ENCODE peak calls at places on chromosomes 16 and 17, in eight cellular contexts. P, N, W, C, I, Y, B and J are unnamed samples.

GRCh38 chr16:28491080-28491969 is 549 bp downstream of the CLN3 start:
- DNase-seq in P (peak), N (peak), W (no peak), C (peak), I (peak), Y (peak), B (no peak), J (peak)

GRCh38 chr16:85235988-85236831 is 123.9 kb upstream of the CIBAR2 start:
- DNase-seq in P (no peak), N (peak), W (no peak), C (peak), I (no peak), Y (peak), B (no peak), J (no peak)

GRCh38 chr16:46885960-46886763 is 2.0 kb downstream of the GPT2 start:
- DNase-seq in P (peak), N (no peak), W (no peak), C (no peak), I (peak), Y (peak), B (peak), J (no peak)

GRCh38 chr17:44628234-44629188 is 27.8 kb upstream of the MEIOC start:
- DNase-seq in P (peak), N (peak), W (peak), C (no peak), I (peak), Y (peak), B (peak), J (peak)

GRCh38 chr17:46012506-46013079 is 13.5 kb downstream of the STH start:
- DNase-seq in P (no peak), N (no peak), W (no peak), C (no peak), I (no peak), Y (no peak), B (no peak), J (no peak)

GRCh38 chr17:66240630-66241029 is 11.4 kb upstream of the APOH start:
- DNase-seq in P (no peak), N (no peak), W (no peak), C (no peak), I (peak), Y (peak), B (no peak), J (no peak)

GRCh38 chr16:86077243-86077940 is 178.4 kb downstream of the IRF8 start:
- DNase-seq in P (no peak), N (no peak), W (no peak), C (no peak), I (no peak), Y (no peak), B (no peak), J (no peak)

GRCh38 chr16:24253192-24253591 is 2.9 kb upstream of the CACNG3 start:
- DNase-seq in P (peak), N (peak), W (peak), C (peak), I (peak), Y (peak), B (peak), J (peak)

GRCh38 chr17:81440511-81441244 is 45.4 kb downstream of the BAHCC1 start:
- DNase-seq in P (no peak), N (peak), W (no peak), C (peak), I (no peak), Y (no peak), B (no peak), J (peak)

GRCh38 chr17:17819561-17819995 is 17.2 kb downstream of the SREBF1 start:
- DNase-seq in P (peak), N (peak), W (no peak), C (peak), I (peak), Y (peak), B (no peak), J (no peak)

GRCh38 chr17:11454096-11454495 is 144.2 kb upstream of the DNAH9 start:
- DNase-seq in P (no peak), N (no peak), W (no peak), C (no peak), I (no peak), Y (no peak), B (no peak), J (no peak)

GRCh38 chr17:63042443-63042842 is 76.4 kb downstream of the TANC2 start:
- DNase-seq in P (no peak), N (no peak), W (no peak), C (no peak), I (no peak), Y (no peak), B (no peak), J (no peak)

GRCh38 chr16:56673916-56674315 is 4.3 kb downstream of the MT1H start:
- DNase-seq in P (peak), N (peak), W (no peak), C (no peak), I (peak), Y (peak), B (no peak), J (peak)

GRCh38 chr17:45732926-45733505 is 51.1 kb upstream of the CRHR1 start:
- DNase-seq in P (no peak), N (no peak), W (no peak), C (no peak), I (no peak), Y (no peak), B (no peak), J (no peak)

GRCh38 chr16:57620316-57621231 is 7.9 kb upstream of the ADGRG1 start:
- DNase-seq in P (no peak), N (no peak), W (no peak), C (no peak), I (no peak), Y (no peak), B (no peak), J (no peak)

GRCh38 chr17:42182927-42183734 is 2.1 kb downstream of the HCRT start:
- DNase-seq in P (peak), N (no peak), W (no peak), C (peak), I (peak), Y (peak), B (no peak), J (no peak)

GRCh38 chr16:82855471-82855870 is 228.7 kb downstream of the CDH13 start:
- DNase-seq in P (no peak), N (no peak), W (no peak), C (peak), I (no peak), Y (no peak), B (no peak), J (no peak)

GRCh38 chr16:57637424-57637823 is 9.0 kb downstream of the ADGRG1 start:
- DNase-seq in P (peak), N (no peak), W (no peak), C (no peak), I (peak), Y (no peak), B (peak), J (no peak)

GRCh38 chr16:35752773-35753558 is 2293.6 kb downstream of the TP53TG3F start:
- DNase-seq in P (no peak), N (no peak), W (no peak), C (no peak), I (no peak), Y (no peak), B (no peak), J (no peak)

GRCh38 chr17:50221500-50222480 is 20.4 kb upstream of the COL1A1 start:
- DNase-seq in P (peak), N (peak), W (no peak), C (peak), I (peak), Y (peak), B (no peak), J (no peak)

GRCh38 chr17:38463451-38463858 is 35.2 kb downstream of the ARHGAP23 start:
- DNase-seq in P (no peak), N (no peak), W (no peak), C (no peak), I (no peak), Y (no peak), B (no peak), J (no peak)

GRCh38 chr16:90035902-90036301 is 16.6 kb upstream of the DBNDD1 start:
- DNase-seq in P (no peak), N (no peak), W (no peak), C (no peak), I (no peak), Y (peak), B (no peak), J (no peak)

GRCh38 chr16:64144612-64145011 is 977.3 kb downstream of the CDH11 start:
- DNase-seq in P (no peak), N (no peak), W (no peak), C (peak), I (no peak), Y (no peak), B (no peak), J (no peak)